ENCODE peak calls at places on chromosomes 16 and 17, in eight cellular contexts. One of them, this sample, is unnamed.
A peak's percentile ranks its signal among the peaks of the same experiment; 100 is the strongest.

GRCh38 chr17:21165922-21166598 is 39.3 kb downstream of the DHRS7B start:
- DNase-seq in fibroblast of pulmonary artery: no peak
- DNase-seq in cardiac fibroblast: no peak
- DNase-seq in endothelial cell: no peak
- DNase-seq in mucosa of descending colon: no peak
- DNase-seq in gastrocnemius medialis: peak; percentile 92
- DNase-seq in stomach: no peak
- DNase-seq in HFF-Myc: no peak
- DNase-seq in this sample: no peak

GRCh38 chr16:84369938-84370627 is 1.7 kb downstream of the ATP2C2 start:
- DNase-seq in gastrocnemius medialis: no peak
- DNase-seq in endothelial cell: no peak
- DNase-seq in HFF-Myc: no peak
- DNase-seq in mucosa of descending colon: peak; percentile 78
- DNase-seq in stomach: no peak
- DNase-seq in cardiac fibroblast: no peak
- DNase-seq in fibroblast of pulmonary artery: no peak
- DNase-seq in this sample: no peak

GRCh38 chr17:64155751-64156544 is 26.0 kb upstream of the ERN1 start:
- DNase-seq in cardiac fibroblast: peak; percentile 58
- DNase-seq in endothelial cell: no peak
- DNase-seq in fibroblast of pulmonary artery: peak; percentile 74
- DNase-seq in gastrocnemius medialis: peak; percentile 98
- DNase-seq in stomach: peak; percentile 77
- DNase-seq in HFF-Myc: no peak
- DNase-seq in mucosa of descending colon: no peak
- DNase-seq in this sample: no peak

GRCh38 chr16:11258553-11259287 is 2.7 kb upstream of the SOCS1 start:
- DNase-seq in cardiac fibroblast: peak; percentile 6
- DNase-seq in endothelial cell: no peak
- DNase-seq in fibroblast of pulmonary artery: no peak
- DNase-seq in HFF-Myc: no peak
- DNase-seq in stomach: peak; percentile 83
- DNase-seq in gastrocnemius medialis: peak; percentile 63
- DNase-seq in mucosa of descending colon: peak; percentile 70
- DNase-seq in this sample: no peak

GRCh38 chr17:61209524-61209923 is 190.1 kb upstream of the TBX2 start:
- DNase-seq in gastrocnemius medialis: no peak
- DNase-seq in stomach: no peak
- DNase-seq in endothelial cell: no peak
- DNase-seq in HFF-Myc: no peak
- DNase-seq in mucosa of descending colon: no peak
- DNase-seq in cardiac fibroblast: no peak
- DNase-seq in fibroblast of pulmonary artery: no peak
- DNase-seq in this sample: no peak

GRCh38 chr17:72166040-72166439 is 45.2 kb downstream of the SOX9 start:
- DNase-seq in stomach: no peak
- DNase-seq in endothelial cell: no peak
- DNase-seq in gastrocnemius medialis: no peak
- DNase-seq in mucosa of descending colon: no peak
- DNase-seq in HFF-Myc: no peak
- DNase-seq in cardiac fibroblast: no peak
- DNase-seq in fibroblast of pulmonary artery: no peak
- DNase-seq in this sample: no peak

GRCh38 chr17:75010683-75011406 is 1.6 kb upstream of the MRPL58 start:
- DNase-seq in HFF-Myc: no peak
- DNase-seq in cardiac fibroblast: peak; percentile 62
- DNase-seq in endothelial cell: peak; percentile 66
- DNase-seq in mucosa of descending colon: peak; percentile 64
- DNase-seq in fibroblast of pulmonary artery: peak; percentile 42
- DNase-seq in gastrocnemius medialis: peak; percentile 44
- DNase-seq in stomach: peak; percentile 71
- DNase-seq in this sample: no peak

GRCh38 chr17:69525920-69526841 is 111.7 kb downstream of the MAP2K6 start:
- DNase-seq in endothelial cell: peak; percentile 50
- DNase-seq in gastrocnemius medialis: peak; percentile 83
- DNase-seq in fibroblast of pulmonary artery: peak; percentile 84
- DNase-seq in HFF-Myc: peak; percentile 54
- DNase-seq in cardiac fibroblast: peak; percentile 83
- DNase-seq in stomach: peak; percentile 37
- DNase-seq in mucosa of descending colon: no peak
- DNase-seq in this sample: no peak

GRCh38 chr16:28475221-28475620 is 3.1 kb upstream of the NPIPB7 start:
- DNase-seq in stomach: no peak
- DNase-seq in fibroblast of pulmonary artery: no peak
- DNase-seq in HFF-Myc: no peak
- DNase-seq in cardiac fibroblast: no peak
- DNase-seq in endothelial cell: no peak
- DNase-seq in gastrocnemius medialis: no peak
- DNase-seq in mucosa of descending colon: no peak
- DNase-seq in this sample: no peak

GRCh38 chr17:20121359-20122235 is 112.4 kb downstream of the SPECC1 start:
- DNase-seq in gastrocnemius medialis: peak; percentile 21
- DNase-seq in mucosa of descending colon: no peak
- DNase-seq in stomach: peak; percentile 73
- DNase-seq in endothelial cell: peak; percentile 73
- DNase-seq in cardiac fibroblast: peak; percentile 76
- DNase-seq in fibroblast of pulmonary artery: peak; percentile 67
- DNase-seq in HFF-Myc: peak; percentile 22
- DNase-seq in this sample: no peak

GRCh38 chr16:72467157-72467759 is 295.3 kb upstream of the PMFBP1 start:
- DNase-seq in cardiac fibroblast: peak; percentile 79
- DNase-seq in gastrocnemius medialis: no peak
- DNase-seq in mucosa of descending colon: no peak
- DNase-seq in endothelial cell: peak; percentile 10
- DNase-seq in stomach: no peak
- DNase-seq in HFF-Myc: peak; percentile 25
- DNase-seq in fibroblast of pulmonary artery: peak; percentile 78
- DNase-seq in this sample: no peak

GRCh38 chr17:49585422-49586027 is 9.9 kb downstream of the NXPH3 start:
- DNase-seq in endothelial cell: peak; percentile 49
- DNase-seq in HFF-Myc: no peak
- DNase-seq in gastrocnemius medialis: no peak
- DNase-seq in fibroblast of pulmonary artery: no peak
- DNase-seq in stomach: no peak
- DNase-seq in cardiac fibroblast: peak; percentile 19
- DNase-seq in mucosa of descending colon: no peak
- DNase-seq in this sample: no peak

GRCh38 chr17:14470417-14470816 is 169.5 kb downstream of the HS3ST3B1 start:
- DNase-seq in HFF-Myc: no peak
- DNase-seq in stomach: no peak
- DNase-seq in fibroblast of pulmonary artery: no peak
- DNase-seq in gastrocnemius medialis: no peak
- DNase-seq in endothelial cell: no peak
- DNase-seq in cardiac fibroblast: no peak
- DNase-seq in mucosa of descending colon: no peak
- DNase-seq in this sample: no peak

DNA sequence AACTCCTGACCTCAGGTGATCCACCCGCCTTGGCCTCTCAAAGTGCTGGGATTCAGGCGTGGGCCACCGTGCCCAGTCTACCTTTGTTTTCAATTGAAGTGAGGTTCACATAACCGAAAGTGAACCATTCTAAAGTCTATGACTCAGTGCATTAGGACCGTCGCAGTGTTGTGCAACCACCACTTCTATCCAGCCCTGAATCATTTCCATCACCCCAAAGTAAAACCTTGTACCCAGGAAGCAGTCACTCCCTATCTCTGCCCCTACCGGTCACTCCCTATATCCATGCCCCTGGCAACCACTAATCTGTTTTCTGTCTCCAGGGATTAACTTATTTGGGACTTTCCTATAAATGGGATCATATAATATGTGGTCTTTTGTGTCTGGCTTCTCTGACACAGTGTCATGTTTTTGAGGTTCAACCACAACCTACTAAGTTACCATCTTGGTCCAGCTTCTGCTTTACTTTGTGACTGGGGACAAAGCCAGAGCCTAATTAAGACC is 28.3 kb upstream of the CDC42EP4 start:
- DNase-seq in mucosa of descending colon: no peak
- DNase-seq in fibroblast of pulmonary artery: peak; percentile 95
- DNase-seq in stomach: peak; percentile 54
- DNase-seq in HFF-Myc: peak; percentile 87
- DNase-seq in endothelial cell: no peak
- DNase-seq in cardiac fibroblast: peak; percentile 97
- DNase-seq in gastrocnemius medialis: peak; percentile 68
- DNase-seq in this sample: no peak
- TF ChIP-seq CTCF in mucosa of descending colon: no peak
- TF ChIP-seq CTCF in fibroblast of pulmonary artery: peak; percentile 53
- TF ChIP-seq CTCF in stomach: no peak
- TF ChIP-seq CTCF in HFF-Myc: peak; percentile 60
- TF ChIP-seq CTCF in endothelial cell: no peak
- TF ChIP-seq CTCF in cardiac fibroblast: peak; percentile 55
- TF ChIP-seq CTCF in gastrocnemius medialis: no peak
- TF ChIP-seq CTCF in this sample: peak; percentile 14

GRCh38 chr16:89103781-89104180 is 10.1 kb downstream of the ACSF3 start:
- DNase-seq in fibroblast of pulmonary artery: no peak
- DNase-seq in cardiac fibroblast: no peak
- DNase-seq in gastrocnemius medialis: no peak
- DNase-seq in stomach: no peak
- DNase-seq in endothelial cell: no peak
- DNase-seq in HFF-Myc: no peak
- DNase-seq in mucosa of descending colon: peak; percentile 49
- DNase-seq in this sample: peak; percentile 79
- TF ChIP-seq CTCF in fibroblast of pulmonary artery: no peak
- TF ChIP-seq CTCF in cardiac fibroblast: no peak
- TF ChIP-seq CTCF in gastrocnemius medialis: no peak
- TF ChIP-seq CTCF in stomach: no peak
- TF ChIP-seq CTCF in endothelial cell: no peak
- TF ChIP-seq CTCF in HFF-Myc: no peak
- TF ChIP-seq CTCF in mucosa of descending colon: no peak
- TF ChIP-seq CTCF in this sample: no peak

GRCh38 chr17:7885357-7886226 is 3.0 kb upstream of the CHD3 start:
- DNase-seq in cardiac fibroblast: peak; percentile 10
- DNase-seq in stomach: peak; percentile 39
- DNase-seq in mucosa of descending colon: peak; percentile 79
- DNase-seq in HFF-Myc: no peak
- DNase-seq in endothelial cell: peak; percentile 51
- DNase-seq in gastrocnemius medialis: peak; percentile 23
- DNase-seq in fibroblast of pulmonary artery: peak; percentile 31
- DNase-seq in this sample: no peak

GRCh38 chr17:7888184-7888920 is at the start of gene CHD3:
- DNase-seq in gastrocnemius medialis: no peak
- DNase-seq in endothelial cell: no peak
- DNase-seq in mucosa of descending colon: peak; percentile 70
- DNase-seq in HFF-Myc: no peak
- DNase-seq in stomach: peak; percentile 61
- DNase-seq in fibroblast of pulmonary artery: peak; percentile 21
- DNase-seq in cardiac fibroblast: peak; percentile 32
- DNase-seq in this sample: no peak

GRCh38 chr17:7886227-7887037 is 2.2 kb upstream of the CHD3 start:
- DNase-seq in cardiac fibroblast: peak; percentile 16
- DNase-seq in fibroblast of pulmonary artery: peak; percentile 30
- DNase-seq in endothelial cell: peak; percentile 44
- DNase-seq in stomach: peak; percentile 54
- DNase-seq in HFF-Myc: no peak
- DNase-seq in mucosa of descending colon: peak; percentile 66
- DNase-seq in gastrocnemius medialis: no peak
- DNase-seq in this sample: no peak

GRCh38 chr17:7887482-7888183 is 956 bp upstream of the CHD3 start:
- DNase-seq in mucosa of descending colon: peak; percentile 95
- DNase-seq in HFF-Myc: peak; percentile 95
- DNase-seq in fibroblast of pulmonary artery: peak; percentile 99
- DNase-seq in cardiac fibroblast: peak; percentile 98
- DNase-seq in gastrocnemius medialis: peak; percentile 80
- DNase-seq in stomach: peak; percentile 95
- DNase-seq in endothelial cell: peak; percentile 84
- DNase-seq in this sample: no peak

GRCh38 chr17:7887038-7887481 is 1.5 kb upstream of the CHD3 start:
- DNase-seq in HFF-Myc: no peak
- DNase-seq in mucosa of descending colon: no peak
- DNase-seq in fibroblast of pulmonary artery: no peak
- DNase-seq in cardiac fibroblast: no peak
- DNase-seq in endothelial cell: no peak
- DNase-seq in stomach: no peak
- DNase-seq in gastrocnemius medialis: no peak
- DNase-seq in this sample: no peak
- TF ChIP-seq CTCF in HFF-Myc: no peak
- TF ChIP-seq CTCF in mucosa of descending colon: no peak
- TF ChIP-seq CTCF in fibroblast of pulmonary artery: peak; percentile 5
- TF ChIP-seq CTCF in cardiac fibroblast: no peak
- TF ChIP-seq CTCF in endothelial cell: no peak
- TF ChIP-seq CTCF in stomach: no peak
- TF ChIP-seq CTCF in gastrocnemius medialis: no peak
- TF ChIP-seq CTCF in this sample: peak; percentile 47

GRCh38 chr16:81445143-81445922 is 725 bp downstream of the CMIP start:
- DNase-seq in gastrocnemius medialis: no peak
- DNase-seq in cardiac fibroblast: peak; percentile 22
- DNase-seq in HFF-Myc: no peak
- DNase-seq in stomach: peak; percentile 58
- DNase-seq in fibroblast of pulmonary artery: no peak
- DNase-seq in endothelial cell: peak; percentile 45
- DNase-seq in mucosa of descending colon: peak; percentile 72
- DNase-seq in this sample: no peak
- TF ChIP-seq CTCF in gastrocnemius medialis: no peak
- TF ChIP-seq CTCF in cardiac fibroblast: peak; percentile 15
- TF ChIP-seq CTCF in HFF-Myc: no peak
- TF ChIP-seq CTCF in stomach: no peak
- TF ChIP-seq CTCF in fibroblast of pulmonary artery: no peak
- TF ChIP-seq CTCF in endothelial cell: no peak
- TF ChIP-seq CTCF in mucosa of descending colon: no peak
- TF ChIP-seq CTCF in this sample: peak; percentile 70

GRCh38 chr17:560379-560935 is 154.2 kb downstream of the VPS53 start:
- DNase-seq in stomach: no peak
- DNase-seq in mucosa of descending colon: no peak
- DNase-seq in fibroblast of pulmonary artery: peak; percentile 21
- DNase-seq in endothelial cell: no peak
- DNase-seq in gastrocnemius medialis: no peak
- DNase-seq in HFF-Myc: no peak
- DNase-seq in cardiac fibroblast: peak; percentile 57
- DNase-seq in this sample: no peak

GRCh38 chr17:561118-561517 is 153.5 kb downstream of the VPS53 start:
- DNase-seq in mucosa of descending colon: no peak
- DNase-seq in HFF-Myc: no peak
- DNase-seq in cardiac fibroblast: peak; percentile 76
- DNase-seq in endothelial cell: no peak
- DNase-seq in stomach: no peak
- DNase-seq in fibroblast of pulmonary artery: peak; percentile 49
- DNase-seq in gastrocnemius medialis: no peak
- DNase-seq in this sample: no peak

GRCh38 chr17:559699-560378 is 154.8 kb downstream of the VPS53 start:
- DNase-seq in HFF-Myc: peak; percentile 44
- DNase-seq in gastrocnemius medialis: peak; percentile 79
- DNase-seq in endothelial cell: no peak
- DNase-seq in cardiac fibroblast: peak; percentile 95
- DNase-seq in fibroblast of pulmonary artery: peak; percentile 76
- DNase-seq in mucosa of descending colon: no peak
- DNase-seq in stomach: no peak
- DNase-seq in this sample: no peak

GRCh38 chr17:557371-557770 is 157.3 kb downstream of the VPS53 start:
- DNase-seq in stomach: no peak
- DNase-seq in mucosa of descending colon: no peak
- DNase-seq in HFF-Myc: no peak
- DNase-seq in gastrocnemius medialis: no peak
- DNase-seq in cardiac fibroblast: peak; percentile 46
- DNase-seq in fibroblast of pulmonary artery: peak; percentile 20
- DNase-seq in endothelial cell: no peak
- DNase-seq in this sample: no peak

GRCh38 chr17:556431-556995 is 158.1 kb downstream of the VPS53 start:
- DNase-seq in gastrocnemius medialis: no peak
- DNase-seq in mucosa of descending colon: no peak
- DNase-seq in fibroblast of pulmonary artery: peak; percentile 34
- DNase-seq in HFF-Myc: no peak
- DNase-seq in cardiac fibroblast: no peak
- DNase-seq in stomach: no peak
- DNase-seq in endothelial cell: no peak
- DNase-seq in this sample: no peak
- TF ChIP-seq CTCF in gastrocnemius medialis: no peak
- TF ChIP-seq CTCF in mucosa of descending colon: no peak
- TF ChIP-seq CTCF in fibroblast of pulmonary artery: peak; percentile 10
- TF ChIP-seq CTCF in HFF-Myc: no peak
- TF ChIP-seq CTCF in cardiac fibroblast: no peak
- TF ChIP-seq CTCF in stomach: no peak
- TF ChIP-seq CTCF in endothelial cell: no peak
- TF ChIP-seq CTCF in this sample: peak; percentile 21

This sample was measured in chondrocyte.